ENCODE peak calls at places on chromosome 6, in seven cellular contexts. H is heart right ventricle; L is effector memory CD4-positive, alpha-beta T cell; K is mesendoderm; F is transverse colon; W is GM12865; C is small intestine. I is an unnamed sample.

GRCh38 chr6:147238164-147238563 is 33.9 kb downstream of the STXBP5 start:
- DNase-seq in H (no peak), K (no peak), C (no peak), W (no peak), L (no peak), F (no peak), I (no peak)

GRCh38 chr6:132491303-132491702 is 21.6 kb downstream of the STX7 start:
- DNase-seq in L (no peak), K (no peak), F (no peak), C (no peak), W (peak; percentile 54), H (peak; percentile 36), I (peak; percentile 65)

GRCh38 chr6:21665101-21665435 is 71.5 kb downstream of the SOX4 start:
- DNase-seq in W (no peak), H (no peak), K (no peak), F (no peak), C (no peak), L (no peak), I (no peak)

GRCh38 chr6:168147205-168147738 is 68.3 kb upstream of the FRMD1 start:
- DNase-seq in C (peak; percentile 32), H (no peak), L (no peak), W (no peak), F (no peak), K (peak; percentile 59), I (no peak)

GRCh38 chr6:33621396-33622388 is 570 bp downstream of the ITPR3 start:
- DNase-seq in W (peak; percentile 46), C (peak; percentile 61), L (no peak), F (peak; percentile 60), K (peak; percentile 73), H (peak; percentile 47), I (peak; percentile 78)

GRCh38 chr6:20900396-20901160 is 366.3 kb downstream of the CDKAL1 start:
- DNase-seq in W (peak; percentile 77), H (no peak), K (no peak), F (no peak), C (no peak), L (no peak), I (no peak)

GRCh38 chr6:34126419-34126818 is 19.5 kb downstream of the GRM4 start:
- DNase-seq in L (no peak), C (no peak), F (no peak), W (no peak), K (no peak), H (no peak), I (no peak)

GRCh38 chr6:34912715-34913464 is 23.8 kb downstream of the ANKS1A start:
- DNase-seq in C (peak; percentile 15), F (no peak), W (peak; percentile 76), L (no peak), H (no peak), K (no peak), I (peak; percentile 77)

GRCh38 chr6:108581237-108581931 is 20.7 kb downstream of the FOXO3 start:
- DNase-seq in L (no peak), C (peak; percentile 82), H (no peak), W (no peak), K (no peak), F (no peak), I (peak; percentile 89)

GRCh38 chr6:3023663-3024483 is 24.2 kb downstream of the NQO2 start:
- DNase-seq in W (peak; percentile 93), F (peak; percentile 93), H (peak; percentile 95), C (peak; percentile 93), K (peak; percentile 92), L (peak; percentile 81), I (peak; percentile 89)

GRCh38 chr6:158879180-158879579 is 60.0 kb upstream of the EZR start:
- DNase-seq in W (peak; percentile 67), F (no peak), H (no peak), L (peak; percentile 12), K (peak; percentile 48), C (no peak), I (peak; percentile 9)

DNA sequence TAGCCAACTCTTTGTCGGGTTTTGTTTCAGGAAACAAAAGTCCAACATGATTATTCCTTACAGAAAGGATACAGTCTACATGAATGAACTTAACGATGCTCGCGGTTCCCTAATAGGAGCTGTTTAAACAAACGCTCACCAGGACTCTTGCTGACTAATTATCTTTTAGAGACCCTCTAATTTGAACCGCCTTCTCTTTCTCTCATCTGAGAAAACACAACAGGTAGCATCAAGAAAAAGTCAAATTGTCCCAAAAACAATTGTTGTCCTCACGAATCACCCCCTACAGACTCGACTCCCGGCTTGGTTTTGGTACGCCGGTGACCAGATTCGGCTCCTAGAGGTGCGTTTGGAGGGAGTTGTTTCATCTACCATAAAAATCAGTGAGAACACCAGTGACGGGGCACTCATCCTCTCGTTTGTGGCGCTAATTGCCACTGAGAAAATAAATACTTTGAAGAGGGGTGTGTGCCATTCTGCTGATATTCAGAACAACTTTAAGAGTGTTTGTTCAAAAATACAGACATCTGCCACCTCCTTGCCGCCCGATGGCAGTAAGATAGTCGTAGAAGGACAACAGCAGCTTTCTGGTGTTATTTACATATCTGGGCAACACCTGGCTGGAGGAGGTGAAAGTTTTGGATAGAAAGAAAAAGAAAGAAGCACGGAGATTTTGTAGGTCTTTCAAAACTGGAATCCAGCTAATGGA is 1.1 kb upstream of the SIM1 start:
- DNase-seq in C (no peak), K (no peak), W (no peak), H (no peak), F (no peak), L (no peak), I (no peak)
- H3K4me3 ChIP-seq in C (no peak overlapping the region), K (no peak overlapping the region), W (no peak overlapping the region), H (no peak overlapping the region), F (no peak overlapping the region), L (no peak overlapping the region), I (peak overlapping the region; percentile 71)

DNA sequence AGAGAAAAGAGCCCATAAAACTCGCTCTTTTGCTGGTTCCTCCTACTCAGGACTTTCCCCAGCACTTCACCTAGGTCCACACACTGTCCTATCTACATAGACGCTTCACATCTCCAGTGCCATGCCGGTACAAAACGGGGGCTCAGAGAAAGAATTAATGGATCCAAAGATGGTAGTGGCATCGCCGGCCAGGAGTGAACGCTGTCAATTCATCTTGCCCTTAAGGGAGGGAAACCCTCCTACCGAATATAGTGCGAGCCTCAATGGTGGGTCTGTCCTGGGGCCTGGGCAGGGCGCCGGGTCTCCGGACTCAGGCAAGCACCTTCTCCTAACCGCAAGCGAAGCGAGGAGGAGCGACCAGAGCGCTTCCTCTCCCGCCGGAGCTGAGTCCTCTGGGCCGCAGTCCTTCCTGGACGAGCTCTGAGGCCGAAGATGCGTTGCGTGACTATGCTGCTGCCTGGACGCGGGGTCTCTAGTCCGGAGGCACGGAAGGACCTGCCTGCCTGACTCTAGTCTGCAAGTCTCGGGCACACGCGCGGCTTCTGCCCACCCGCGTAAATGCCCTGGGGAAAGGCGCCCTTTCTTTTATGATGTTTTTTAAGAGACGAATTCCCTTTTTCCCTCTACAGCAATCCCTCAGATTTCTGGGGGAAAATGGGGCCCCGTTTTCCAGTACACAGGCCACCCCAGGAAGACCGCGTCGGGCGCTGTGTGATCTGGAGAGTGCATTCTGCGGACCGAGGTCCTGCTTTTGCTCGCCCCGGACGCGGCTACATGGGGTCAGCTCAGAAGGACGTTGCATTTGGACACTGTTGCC is 100.1 kb upstream of the PRDM1 start:
- DNase-seq in C (no peak), K (peak; percentile 55), W (no peak), H (no peak), F (peak; percentile 26), L (no peak), I (no peak)
- H3K4me3 ChIP-seq in C (no peak overlapping the region), K (peak overlapping the region; percentile 25), W (no peak overlapping the region), H (peak overlapping the region; percentile 17), F (no peak overlapping the region), L (no peak overlapping the region), I (no peak overlapping the region)

DNA sequence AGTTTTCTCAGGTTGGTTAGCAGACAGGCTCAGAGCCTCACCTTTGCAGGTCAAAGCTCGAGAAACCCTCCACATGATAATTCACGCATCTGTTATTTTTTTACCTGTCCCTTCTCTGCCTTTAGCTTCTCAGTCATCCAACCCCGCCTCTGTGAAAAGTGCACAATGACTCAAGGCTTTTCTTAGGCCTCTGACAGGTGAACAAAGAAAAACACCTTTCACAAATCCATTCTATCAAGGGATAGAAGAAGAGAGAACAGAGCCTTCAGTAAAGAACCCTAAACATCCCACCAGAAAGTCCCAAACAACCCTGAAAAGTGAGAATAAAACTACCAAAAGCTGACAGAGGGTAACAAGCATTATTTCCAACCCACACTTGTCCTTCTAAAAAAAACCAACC is 178.2 kb downstream of the GJA10 start:
- DNase-seq in L (no peak), F (no peak), W (peak; percentile 5), K (no peak), H (no peak), C (no peak), I (no peak)
- H3K4me3 ChIP-seq in L (no peak overlapping the region), F (no peak overlapping the region), W (no peak overlapping the region), K (no peak overlapping the region), H (no peak overlapping the region), C (no peak overlapping the region), I (no peak overlapping the region)

GRCh38 chr6:38400764-38401163 is 239.0 kb downstream of the BTBD9 start:
- DNase-seq in K (no peak), C (no peak), F (no peak), L (no peak), H (no peak), W (no peak), I (no peak)
- H3K4me3 ChIP-seq in K (no peak overlapping the region), C (no peak overlapping the region), F (no peak overlapping the region), L (no peak overlapping the region), H (no peak overlapping the region), W (no peak overlapping the region), I (no peak overlapping the region)

GRCh38 chr6:42786525-42786985 is 4.7 kb downstream of the BICRAL start:
- DNase-seq in W (no peak), L (no peak), H (no peak), F (no peak), K (no peak), C (no peak), I (no peak)
- H3K4me3 ChIP-seq in W (no peak overlapping the region), L (no peak overlapping the region), H (peak overlapping the region; percentile 73), F (no peak overlapping the region), K (no peak overlapping the region), C (peak overlapping the region; percentile 12), I (no peak overlapping the region)

GRCh38 chr6:30917487-30917886 is 3.4 kb downstream of the VARS2 start:
- DNase-seq in H (no peak), L (no peak), K (no peak), C (no peak), W (no peak), F (no peak), I (no peak)

GRCh38 chr6:30914854-30915590 is 984 bp downstream of the VARS2 start:
- DNase-seq in C (peak; percentile 26), L (no peak), W (peak; percentile 23), H (peak; percentile 12), K (no peak), F (no peak), I (peak; percentile 20)

GRCh38 chr6:30914076-30914853 is at the start of gene VARS2:
- DNase-seq in C (peak; percentile 96), L (peak; percentile 86), W (peak; percentile 94), K (peak; percentile 84), H (peak; percentile 90), F (peak; percentile 95), I (peak; percentile 98)

GRCh38 chr6:30913721-30914075 is 340 bp upstream of the VARS2 start:
- DNase-seq in F (no peak), H (no peak), C (no peak), W (no peak), L (no peak), K (no peak), I (peak; percentile 15)

DNA sequence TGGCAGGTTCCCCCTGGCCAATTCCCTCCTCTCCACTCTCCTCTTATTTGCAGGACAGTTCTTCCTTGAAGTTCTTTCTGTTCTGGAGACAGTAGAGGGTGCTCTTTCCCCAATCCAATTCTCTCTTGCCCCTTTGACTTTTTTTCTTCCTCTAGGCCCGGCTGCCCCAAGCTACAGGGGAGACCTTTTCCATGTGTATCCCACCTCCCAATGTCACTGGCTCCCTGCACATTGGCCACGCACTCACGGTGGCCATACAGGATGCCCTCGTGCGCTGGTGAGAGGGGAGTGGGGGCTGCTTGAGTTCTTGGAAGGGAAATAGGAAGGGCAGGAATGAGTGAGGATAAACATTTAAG is 1.5 kb downstream of the VARS2 start:
- DNase-seq in L (no peak), F (no peak), H (peak; percentile 49), K (peak; percentile 85), W (peak; percentile 65), C (peak; percentile 81), I (peak; percentile 82)
- H3K4me3 ChIP-seq in L (no peak overlapping the region), F (no peak overlapping the region), H (peak overlapping the region; percentile 76), K (no peak overlapping the region), W (peak overlapping the region; percentile 91), C (no peak overlapping the region), I (no peak overlapping the region)

I was measured in foreskin fibroblast.